ENCODE peak calls at places on chromosomes 2 and 18, in seven cellular contexts. A, J, R, O, S, C and D are unnamed samples.

GRCh38 chr2:226179010-226179409 is 620.6 kb downstream of the IRS1 start:
- DNase-seq in A (no peak), J (peak), R (peak), O (no peak), S (no peak), C (no peak), D (no peak)

GRCh38 chr2:127161176-127162136 is 54.5 kb upstream of the BIN1 start:
- DNase-seq in A (peak), J (peak), R (no peak), O (no peak), S (no peak), C (no peak), D (no peak)

GRCh38 chr2:240425236-240425615 is 10.2 kb upstream of the GPC1 start:
- DNase-seq in A (no peak), J (no peak), R (no peak), O (no peak), S (no peak), C (no peak), D (peak)

GRCh38 chr2:24169031-24169430 is 5.8 kb upstream of the FAM228A start:
- DNase-seq in A (no peak), J (no peak), R (no peak), O (no peak), S (no peak), C (no peak), D (no peak)

GRCh38 chr2:206113148-206113547 is 27.2 kb upstream of the INO80D start:
- DNase-seq in A (no peak), J (no peak), R (no peak), O (no peak), S (peak), C (no peak), D (no peak)

GRCh38 chr2:74507926-74508520 is 528 bp upstream of the PCGF1 start:
- DNase-seq in A (peak), J (peak), R (no peak), O (no peak), S (no peak), C (peak), D (no peak)

GRCh38 chr2:174833737-174834136 is 69.5 kb upstream of the CHRNA1 start:
- DNase-seq in A (no peak), J (no peak), R (no peak), O (no peak), S (no peak), C (no peak), D (no peak)

GRCh38 chr2:229196448-229196847 is 74.6 kb downstream of the PID1 start:
- DNase-seq in A (no peak), J (no peak), R (no peak), O (no peak), S (no peak), C (no peak), D (no peak)

GRCh38 chr18:59696311-59697235 is 650 bp downstream of the CCBE1 start:
- DNase-seq in A (peak), J (peak), R (no peak), O (no peak), S (no peak), C (no peak), D (no peak)

GRCh38 chr2:54239427-54239826 is 16.6 kb downstream of the TSPYL6 start:
- DNase-seq in A (no peak), J (peak), R (peak), O (no peak), S (peak), C (no peak), D (no peak)

GRCh38 chr2:64251497-64252277 is 107.5 kb upstream of the PELI1 start:
- DNase-seq in A (no peak), J (no peak), R (no peak), O (no peak), S (no peak), C (no peak), D (no peak)

GRCh38 chr18:73617981-73618380 is 529.7 kb downstream of the FBXO15 start:
- DNase-seq in A (no peak), J (peak), R (no peak), O (no peak), S (no peak), C (no peak), D (no peak)

GRCh38 chr2:151053661-151053990 is 208.0 kb downstream of the RBM43 start:
- DNase-seq in A (no peak), J (peak), R (no peak), O (no peak), S (no peak), C (no peak), D (no peak)

GRCh38 chr2:101820519-101820918 is 123.0 kb downstream of the MAP4K4 start:
- DNase-seq in A (peak), J (peak), R (no peak), O (peak), S (no peak), C (no peak), D (no peak)